ENCODE peak calls at places on chromosomes 12 and 14, in six cellular contexts. One of them, this sample, is unnamed.

GRCh38 chr12:109131522-109132050 is 15.2 kb downstream of the ACACB start:
- DNase-seq in GM12865: no peak
- DNase-seq in mammary epithelial cell: no peak
- DNase-seq in lower lobe of right lung: no peak
- DNase-seq in breast epithelium: no peak
- DNase-seq in AG09309: no peak
- DNase-seq in this sample: no peak

GRCh38 chr12:122990961-122991622 is 10.6 kb downstream of the ARL6IP4 start:
- DNase-seq in GM12865: no peak
- DNase-seq in mammary epithelial cell: no peak
- DNase-seq in lower lobe of right lung: no peak
- DNase-seq in breast epithelium: no peak
- DNase-seq in AG09309: no peak
- DNase-seq in this sample: no peak

GRCh38 chr12:6947615-6948014 is 3.5 kb upstream of the PTPN6 start:
- DNase-seq in GM12865: no peak
- DNase-seq in mammary epithelial cell: no peak
- DNase-seq in lower lobe of right lung: peak
- DNase-seq in breast epithelium: no peak
- DNase-seq in AG09309: no peak
- DNase-seq in this sample: no peak

GRCh38 chr12:71639341-71639760 is 24.3 kb downstream of the ZFC3H1 start:
- DNase-seq in GM12865: peak
- DNase-seq in mammary epithelial cell: peak
- DNase-seq in lower lobe of right lung: no peak
- DNase-seq in breast epithelium: no peak
- DNase-seq in AG09309: no peak
- DNase-seq in this sample: peak

GRCh38 chr12:1878695-1879094 is 39.8 kb downstream of the CACNA2D4 start:
- DNase-seq in GM12865: no peak
- DNase-seq in mammary epithelial cell: no peak
- DNase-seq in lower lobe of right lung: no peak
- DNase-seq in breast epithelium: no peak
- DNase-seq in AG09309: no peak
- DNase-seq in this sample: no peak

GRCh38 chr12:63103489-63104131 is 47.4 kb downstream of the AVPR1A start:
- DNase-seq in GM12865: peak
- DNase-seq in mammary epithelial cell: peak
- DNase-seq in lower lobe of right lung: no peak
- DNase-seq in breast epithelium: no peak
- DNase-seq in AG09309: no peak
- DNase-seq in this sample: peak

GRCh38 chr12:44532940-44533339 is 343.2 kb downstream of the NELL2 start:
- DNase-seq in GM12865: no peak
- DNase-seq in mammary epithelial cell: no peak
- DNase-seq in lower lobe of right lung: no peak
- DNase-seq in breast epithelium: no peak
- DNase-seq in AG09309: no peak
- DNase-seq in this sample: no peak

GRCh38 chr14:68668531-68668930 is 124.3 kb downstream of the ZFP36L1 start:
- DNase-seq in GM12865: no peak
- DNase-seq in mammary epithelial cell: no peak
- DNase-seq in lower lobe of right lung: no peak
- DNase-seq in breast epithelium: no peak
- DNase-seq in AG09309: no peak
- DNase-seq in this sample: no peak

GRCh38 chr12:121738340-121738858 is 25.8 kb downstream of the TMEM120B start:
- DNase-seq in GM12865: no peak
- DNase-seq in mammary epithelial cell: no peak
- DNase-seq in lower lobe of right lung: no peak
- DNase-seq in breast epithelium: no peak
- DNase-seq in AG09309: no peak
- DNase-seq in this sample: no peak

GRCh38 chr12:2190896-2191533 is 138.2 kb downstream of the CACNA1C start:
- DNase-seq in GM12865: no peak
- DNase-seq in mammary epithelial cell: no peak
- DNase-seq in lower lobe of right lung: no peak
- DNase-seq in breast epithelium: no peak
- DNase-seq in AG09309: no peak
- DNase-seq in this sample: no peak

GRCh38 chr12:13595536-13596450 is 385.6 kb downstream of the GRIN2B start:
- DNase-seq in GM12865: no peak
- DNase-seq in mammary epithelial cell: peak
- DNase-seq in lower lobe of right lung: no peak
- DNase-seq in breast epithelium: no peak
- DNase-seq in AG09309: no peak
- DNase-seq in this sample: peak

DNA sequence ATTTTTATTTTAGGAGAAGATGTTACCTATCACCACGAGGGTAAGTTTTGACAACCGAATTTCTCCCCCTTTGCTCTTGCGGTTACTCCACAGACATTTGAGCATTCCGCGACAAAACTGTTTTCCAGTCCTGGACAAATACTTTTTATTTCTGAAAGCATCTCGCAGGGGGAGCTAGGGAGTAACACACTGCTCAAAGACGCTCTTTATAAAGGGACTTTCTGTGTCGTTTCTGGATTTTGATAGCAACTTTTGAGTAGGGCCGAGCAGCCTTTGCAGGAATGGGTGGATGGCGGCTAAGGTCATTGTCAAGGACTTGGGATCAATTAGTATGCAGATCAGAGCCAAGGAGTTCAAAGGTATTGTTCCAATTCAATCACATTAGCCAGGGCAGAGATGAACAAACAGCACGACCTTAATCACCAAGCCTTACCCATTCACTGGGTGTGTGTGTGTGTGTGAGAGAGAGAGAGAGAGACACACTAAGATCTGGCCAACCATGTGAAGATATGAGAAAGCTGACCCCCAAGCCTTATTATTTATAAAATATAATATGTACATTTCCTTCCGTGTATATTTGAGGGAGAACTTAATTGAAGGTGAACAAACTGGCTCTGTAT is 613.6 kb downstream of the VRK1 start:
- DNase-seq in GM12865: peak
- DNase-seq in mammary epithelial cell: no peak
- DNase-seq in lower lobe of right lung: no peak
- DNase-seq in breast epithelium: no peak
- DNase-seq in AG09309: no peak
- DNase-seq in this sample: no peak
- TF ChIP-seq CTCF in GM12865: peak
- TF ChIP-seq CTCF in mammary epithelial cell: no peak
- TF ChIP-seq CTCF in lower lobe of right lung: no peak
- TF ChIP-seq CTCF in breast epithelium: no peak
- TF ChIP-seq CTCF in AG09309: no peak
- TF ChIP-seq CTCF in this sample: no peak

DNA sequence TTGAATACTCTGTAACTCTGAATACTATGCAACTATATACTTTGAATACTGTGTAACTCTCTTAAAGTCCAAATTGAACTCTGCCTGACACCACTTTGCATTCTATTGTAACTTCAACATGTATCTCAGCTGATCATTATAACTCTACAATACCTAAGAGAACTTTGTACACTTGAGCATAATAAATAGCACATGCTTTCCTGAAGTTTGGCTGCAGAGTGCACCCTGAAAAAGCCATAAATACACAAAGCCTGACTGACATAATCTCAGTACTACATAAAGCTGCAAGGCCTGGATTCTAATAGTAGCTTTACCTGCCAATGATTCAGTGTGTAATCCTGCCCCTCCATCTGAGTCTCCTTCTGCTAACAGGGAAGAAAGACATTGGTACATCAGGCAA is 21.4 kb upstream of the COX16 start:
- DNase-seq in GM12865: no peak
- DNase-seq in mammary epithelial cell: no peak
- DNase-seq in lower lobe of right lung: no peak
- DNase-seq in breast epithelium: no peak
- DNase-seq in AG09309: no peak
- DNase-seq in this sample: no peak
- TF ChIP-seq CTCF in GM12865: no peak
- TF ChIP-seq CTCF in mammary epithelial cell: no peak
- TF ChIP-seq CTCF in lower lobe of right lung: no peak
- TF ChIP-seq CTCF in breast epithelium: no peak
- TF ChIP-seq CTCF in AG09309: no peak
- TF ChIP-seq CTCF in this sample: no peak

DNA sequence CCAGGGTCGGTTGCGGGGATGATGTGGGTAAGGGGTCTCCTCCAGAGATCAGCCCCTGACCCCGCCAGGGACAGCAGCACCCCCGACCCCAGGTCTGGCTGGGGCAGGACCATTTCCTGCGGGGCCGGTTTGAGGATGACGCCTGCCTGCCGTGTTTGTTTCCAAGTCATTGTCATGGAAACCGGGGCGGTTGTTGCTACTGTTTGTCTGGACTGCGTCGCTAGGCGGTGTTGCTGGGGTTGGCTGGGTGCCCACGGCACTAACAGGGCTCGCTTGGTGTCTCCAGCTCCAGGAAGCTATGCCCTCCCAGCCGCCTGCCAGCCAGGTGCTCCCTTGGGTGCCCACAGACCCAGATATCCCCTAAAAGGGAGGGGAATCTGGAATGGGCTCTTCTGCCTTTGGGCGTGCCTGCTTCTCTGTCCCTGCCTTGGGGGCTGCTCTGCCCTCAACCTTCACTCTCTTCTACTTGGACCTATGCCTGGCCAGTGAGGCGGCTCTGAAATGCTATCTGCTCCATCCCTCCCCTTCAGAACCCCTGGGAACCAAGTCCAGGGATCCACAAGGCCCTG is 4.7 kb upstream of the CRIP1 start:
- DNase-seq in GM12865: peak
- DNase-seq in mammary epithelial cell: peak
- DNase-seq in lower lobe of right lung: peak
- DNase-seq in breast epithelium: peak
- DNase-seq in AG09309: peak
- DNase-seq in this sample: peak
- TF ChIP-seq CTCF in GM12865: no peak
- TF ChIP-seq CTCF in mammary epithelial cell: peak
- TF ChIP-seq CTCF in lower lobe of right lung: no peak
- TF ChIP-seq CTCF in breast epithelium: no peak
- TF ChIP-seq CTCF in AG09309: no peak
- TF ChIP-seq CTCF in this sample: no peak

GRCh38 chr14:89851031-89851430 is 103.5 kb downstream of the EFCAB11 start:
- DNase-seq in GM12865: no peak
- DNase-seq in mammary epithelial cell: no peak
- DNase-seq in lower lobe of right lung: no peak
- DNase-seq in breast epithelium: no peak
- DNase-seq in AG09309: no peak
- DNase-seq in this sample: no peak

GRCh38 chr14:89844508-89844907 is 110.0 kb downstream of the EFCAB11 start:
- DNase-seq in GM12865: no peak
- DNase-seq in mammary epithelial cell: no peak
- DNase-seq in lower lobe of right lung: no peak
- DNase-seq in breast epithelium: no peak
- DNase-seq in AG09309: no peak
- DNase-seq in this sample: peak

GRCh38 chr14:89845346-89845745 is 109.2 kb downstream of the EFCAB11 start:
- DNase-seq in GM12865: no peak
- DNase-seq in mammary epithelial cell: no peak
- DNase-seq in lower lobe of right lung: no peak
- DNase-seq in breast epithelium: no peak
- DNase-seq in AG09309: peak
- DNase-seq in this sample: peak

GRCh38 chr14:89849931-89850330 is 104.6 kb downstream of the EFCAB11 start:
- DNase-seq in GM12865: no peak
- DNase-seq in mammary epithelial cell: no peak
- DNase-seq in lower lobe of right lung: no peak
- DNase-seq in breast epithelium: no peak
- DNase-seq in AG09309: no peak
- DNase-seq in this sample: no peak

DNA sequence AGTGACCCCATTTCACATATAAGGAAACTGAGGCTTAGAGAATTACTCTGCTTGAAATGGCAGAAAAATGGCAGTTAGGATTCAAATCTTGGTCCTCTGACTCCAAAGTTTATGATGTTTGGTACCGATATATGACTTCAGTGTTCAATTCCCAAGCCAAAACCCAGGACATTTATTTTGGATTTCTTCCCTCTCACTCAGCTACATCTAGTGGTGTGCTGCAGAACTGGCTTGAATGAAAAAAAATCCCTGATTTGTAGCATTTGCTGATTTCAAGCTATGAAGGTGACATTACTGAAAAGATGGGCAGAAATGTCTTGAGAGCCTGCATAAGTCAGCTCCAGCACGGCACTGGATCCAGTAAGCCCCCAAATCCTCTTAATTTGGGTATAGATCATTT is 106.4 kb downstream of the EFCAB11 start:
- DNase-seq in GM12865: no peak
- DNase-seq in mammary epithelial cell: no peak
- DNase-seq in lower lobe of right lung: no peak
- DNase-seq in breast epithelium: no peak
- DNase-seq in AG09309: no peak
- DNase-seq in this sample: no peak
- TF ChIP-seq CTCF in GM12865: peak
- TF ChIP-seq CTCF in mammary epithelial cell: peak
- TF ChIP-seq CTCF in lower lobe of right lung: no peak
- TF ChIP-seq CTCF in breast epithelium: no peak
- TF ChIP-seq CTCF in AG09309: peak
- TF ChIP-seq CTCF in this sample: peak

DNA sequence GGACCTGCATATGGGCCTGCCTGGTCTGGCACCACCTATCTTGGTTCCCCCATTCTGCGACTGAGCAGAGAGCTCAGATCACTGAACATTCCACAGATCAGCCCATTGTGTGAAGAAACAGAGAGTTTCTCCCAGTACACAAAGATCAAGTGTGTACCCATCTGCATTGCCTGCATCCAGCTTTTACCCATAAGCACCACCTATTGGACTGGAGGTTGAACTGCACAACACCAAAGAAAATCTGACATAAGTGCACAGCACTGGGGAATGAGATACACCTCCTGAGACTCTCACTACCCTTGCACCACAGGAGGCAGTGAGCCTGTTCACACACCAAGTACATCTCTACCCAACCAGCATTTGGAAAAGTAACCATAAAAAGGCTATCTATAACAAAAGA is 362.6 kb upstream of the CLEC14A start:
- DNase-seq in GM12865: no peak
- DNase-seq in mammary epithelial cell: no peak
- DNase-seq in lower lobe of right lung: no peak
- DNase-seq in breast epithelium: no peak
- DNase-seq in AG09309: no peak
- DNase-seq in this sample: no peak
- TF ChIP-seq CTCF in GM12865: peak
- TF ChIP-seq CTCF in mammary epithelial cell: no peak
- TF ChIP-seq CTCF in lower lobe of right lung: no peak
- TF ChIP-seq CTCF in breast epithelium: no peak
- TF ChIP-seq CTCF in AG09309: no peak
- TF ChIP-seq CTCF in this sample: no peak

This sample was measured in MCF 10A.